ENCODE peak calls at places on chromosomes 6 and 20, in nine cellular contexts. M is psoas muscle; A is germinal center; Z is NCI-H2081; C is cerebellar cortex; T is NCI-H446; K is stimulated activated CD4-positive, alpha-beta T cell treated with anti-CD3 and anti-CD28 coated beads, Interleukin-4, amount 100 ng/mL, for 1 hour; I is GM23248; Y is naive thymus-derived CD8-positive, alpha-beta T cell. X is an unnamed sample.

GRCh38 chr20:51389543-51389924 is 153.0 kb downstream of the NFATC2 start:
- DNase-seq in M (no peak), A (no peak), Z (no peak), C (no peak), T (no peak), K (no peak), I (no peak), Y (no peak), X (no peak)

GRCh38 chr20:42923348-42923918 is 266.3 kb downstream of the PTPRT start:
- DNase-seq in M (no peak), A (no peak), Z (no peak), C (no peak), T (no peak), K (no peak), I (no peak), Y (no peak), X (no peak)

GRCh38 chr20:37389844-37390275 is 43.9 kb downstream of the SRC start:
- DNase-seq in M (peak), A (no peak), Z (no peak), C (no peak), T (no peak), K (no peak), I (no peak), Y (no peak), X (no peak)

GRCh38 chr6:9851541-9852380 is 563.1 kb downstream of the TFAP2A start:
- DNase-seq in M (no peak), A (no peak), Z (no peak), C (no peak), T (no peak), K (no peak), I (peak), Y (no peak), X (no peak)

GRCh38 chr20:25278636-25279361 is 30.9 kb downstream of the PYGB start:
- DNase-seq in M (peak), A (no peak), Z (no peak), C (no peak), T (no peak), K (no peak), I (no peak), Y (no peak), X (peak)

GRCh38 chr20:52031206-52031573 is 160.4 kb downstream of the ZFP64 start:
- DNase-seq in M (no peak), A (no peak), Z (no peak), C (no peak), T (no peak), K (no peak), I (no peak), Y (no peak), X (no peak)

GRCh38 chr20:17735959-17736621 is 36.3 kb downstream of the BANF2 start:
- DNase-seq in M (no peak), A (no peak), Z (no peak), C (no peak), T (no peak), K (no peak), I (peak), Y (no peak), X (no peak)

GRCh38 chr20:18252597-18253451 is 35.5 kb upstream of the ZNF133 start:
- DNase-seq in M (no peak), A (no peak), Z (no peak), C (no peak), T (no peak), K (no peak), I (peak), Y (no peak), X (peak)

GRCh38 chr6:137956098-137956488 is 89.0 kb downstream of the TNFAIP3 start:
- DNase-seq in M (no peak), A (no peak), Z (no peak), C (no peak), T (no peak), K (no peak), I (no peak), Y (no peak), X (no peak)

GRCh38 chr20:24607402-24607801 is 138.0 kb downstream of the SYNDIG1 start:
- DNase-seq in M (no peak), A (no peak), Z (no peak), C (no peak), T (no peak), K (no peak), I (no peak), Y (no peak), X (no peak)

GRCh38 chr6:142861711-142862110 is 83.3 kb downstream of the HIVEP2 start:
- DNase-seq in M (no peak), A (no peak), Z (peak), C (peak), T (no peak), K (no peak), I (no peak), Y (no peak), X (no peak)

GRCh38 chr20:63330940-63331339 is 30.2 kb downstream of the CHRNA4 start:
- DNase-seq in M (peak), A (no peak), Z (no peak), C (no peak), T (no peak), K (no peak), I (no peak), Y (no peak), X (no peak)

GRCh38 chr6:26500102-26500501 is at the start of gene BTN1A1:
- DNase-seq in M (no peak), A (no peak), Z (no peak), C (no peak), T (no peak), K (no peak), I (no peak), Y (no peak), X (no peak)

GRCh38 chr20:62879275-62880146 is 17.9 kb upstream of the TCFL5 start:
- DNase-seq in M (peak), A (no peak), Z (no peak), C (no peak), T (no peak), K (no peak), I (no peak), Y (no peak), X (no peak)

GRCh38 chr6:53095270-53095669 is 30.1 kb downstream of the FBXO9 start:
- DNase-seq in M (no peak), A (peak), Z (no peak), C (no peak), T (no peak), K (no peak), I (no peak), Y (no peak), X (no peak)

GRCh38 chr6:119256978-119257462 is 92.5 kb downstream of the MAN1A1 start:
- DNase-seq in M (no peak), A (no peak), Z (no peak), C (no peak), T (no peak), K (no peak), I (no peak), Y (no peak), X (no peak)

GRCh38 chr6:32445321-32445854 is 5.7 kb downstream of the HLA-DRA start:
- DNase-seq in M (no peak), A (no peak), Z (no peak), C (no peak), T (no peak), K (no peak), I (no peak), Y (no peak), X (no peak)

GRCh38 chr6:109305028-109305427 is 77.2 kb downstream of the CD164 start:
- DNase-seq in M (no peak), A (no peak), Z (no peak), C (no peak), T (no peak), K (no peak), I (no peak), Y (no peak), X (no peak)